ENCODE peak calls at places on chromosome 14, in ten cellular contexts. O, I, B, H, N, V, T, Q, D and Z are unnamed samples.

GRCh38 chr14:85233756-85234545 is 296.0 kb upstream of the FLRT2 start:
- DNase-seq in N (no peak), T (no peak), Q (no peak), H (no peak), I (peak), D (no peak), V (no peak), B (no peak), O (peak), Z (no peak)

GRCh38 chr14:67059576-67059975 is 129.7 kb upstream of the GARIN2 start:
- DNase-seq in O (peak), I (peak), Q (no peak), B (no peak), N (no peak), T (no peak), V (no peak), H (no peak), D (no peak), Z (no peak)

GRCh38 chr14:89337912-89338311 is 79.1 kb downstream of the FOXN3 start:
- DNase-seq in O (peak), T (no peak), B (no peak), D (no peak), Q (no peak), H (peak), V (no peak), I (no peak), N (no peak), Z (peak)

GRCh38 chr14:104794641-104795467 is 694 bp downstream of the AKT1 start:
- DNase-seq in N (peak), I (peak), B (peak), Q (no peak), D (peak), T (no peak), O (no peak), V (no peak), H (no peak), Z (no peak)

GRCh38 chr14:85441909-85442643 is 87.9 kb upstream of the FLRT2 start:
- DNase-seq in N (no peak), I (no peak), D (no peak), H (no peak), V (no peak), T (no peak), Q (no peak), O (no peak), B (no peak), Z (no peak)

GRCh38 chr14:80211143-80212024 is at the start of gene DIO2:
- DNase-seq in V (no peak), T (peak), Q (no peak), H (peak), I (peak), O (peak), D (peak), B (no peak), N (no peak), Z (no peak)

GRCh38 chr14:104749111-104749649 is 3.8 kb upstream of the SIVA1 start:
- DNase-seq in T (peak), B (no peak), I (peak), Q (peak), D (peak), H (peak), V (no peak), O (no peak), N (no peak), Z (peak)

GRCh38 chr14:49766839-49767238 is 1.1 kb upstream of the KLHDC2 start:
- DNase-seq in D (peak), H (no peak), I (no peak), O (no peak), Q (no peak), B (no peak), N (no peak), T (no peak), V (no peak), Z (no peak)

GRCh38 chr14:94341654-94342333 is 18.7 kb upstream of the SERPINA6 start:
- DNase-seq in O (no peak), T (no peak), D (no peak), H (no peak), N (no peak), Q (no peak), V (no peak), B (no peak), I (peak), Z (no peak)

GRCh38 chr14:29222671-29223268 is 456.2 kb downstream of the FOXG1 start:
- DNase-seq in H (no peak), Q (no peak), D (peak), V (no peak), N (no peak), I (peak), O (peak), B (peak), T (no peak), Z (peak)
- TF ChIP-seq CTCF in H (peak), Q (no peak), D (peak), V (no peak), N (no peak), I (peak), O (peak), B (peak), T (peak), Z (peak)

GRCh38 chr14:69573205-69573840 is 1.3 kb downstream of the CCDC177 start:
- DNase-seq in I (no peak), O (no peak), T (no peak), H (no peak), D (no peak), Q (no peak), N (no peak), V (no peak), B (no peak), Z (no peak)
- H3K4me3 ChIP-seq in I (no peak), O (no peak), T (peak), H (no peak), D (no peak), Q (no peak), N (peak), V (no peak), B (no peak), Z (peak)

DNA sequence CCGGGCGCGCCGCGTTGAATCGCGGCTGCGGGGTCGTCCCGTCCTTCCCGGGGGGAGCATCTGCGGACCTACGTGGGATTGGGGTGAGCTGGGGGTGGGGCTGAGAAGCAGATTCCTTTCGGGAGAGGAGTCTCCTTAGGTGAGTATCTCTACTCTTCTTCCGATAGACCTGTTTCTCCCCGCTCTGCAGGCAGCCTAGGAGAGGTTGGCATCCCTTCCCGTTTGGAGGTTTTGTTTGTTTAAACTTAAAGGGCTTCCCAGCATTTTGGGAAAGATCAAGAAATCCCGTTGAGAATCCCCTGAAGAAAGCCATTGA is 411 bp downstream of the TTLL5 start:
- DNase-seq in V (no peak), T (no peak), H (no peak), Q (no peak), D (no peak), I (no peak), B (no peak), N (no peak), O (no peak), Z (no peak)
- TF ChIP-seq CTCF in V (no peak), T (no peak), H (no peak), Q (no peak), D (no peak), I (no peak), B (no peak), N (no peak), O (no peak), Z (no peak)

GRCh38 chr14:99242816-99243795 is 28.9 kb downstream of the BCL11B start:
- DNase-seq in T (no peak), N (no peak), I (no peak), H (no peak), D (no peak), O (no peak), Q (no peak), V (no peak), B (no peak), Z (no peak)
- H3K4me3 ChIP-seq in T (no peak), N (no peak), I (no peak), H (no peak), D (no peak), O (no peak), Q (no peak), V (no peak), B (no peak), Z (no peak)

GRCh38 chr14:38198425-38198824 is 9.3 kb upstream of the SSTR1 start:
- DNase-seq in D (no peak), I (no peak), V (no peak), Q (no peak), H (no peak), O (no peak), B (no peak), T (no peak), N (no peak), Z (no peak)

GRCh38 chr14:38199768-38200167 is 7.9 kb upstream of the SSTR1 start:
- DNase-seq in N (no peak), T (no peak), H (no peak), O (peak), V (no peak), D (no peak), I (no peak), Q (no peak), B (no peak), Z (no peak)

GRCh38 chr14:38197761-38198345 is 9.9 kb upstream of the SSTR1 start:
- DNase-seq in D (no peak), I (peak), H (no peak), N (no peak), Q (no peak), O (no peak), V (no peak), T (no peak), B (no peak), Z (no peak)

GRCh38 chr14:38199076-38199475 is 8.6 kb upstream of the SSTR1 start:
- DNase-seq in D (no peak), N (no peak), T (no peak), B (no peak), V (no peak), Q (no peak), H (no peak), O (no peak), I (no peak), Z (no peak)

DNA sequence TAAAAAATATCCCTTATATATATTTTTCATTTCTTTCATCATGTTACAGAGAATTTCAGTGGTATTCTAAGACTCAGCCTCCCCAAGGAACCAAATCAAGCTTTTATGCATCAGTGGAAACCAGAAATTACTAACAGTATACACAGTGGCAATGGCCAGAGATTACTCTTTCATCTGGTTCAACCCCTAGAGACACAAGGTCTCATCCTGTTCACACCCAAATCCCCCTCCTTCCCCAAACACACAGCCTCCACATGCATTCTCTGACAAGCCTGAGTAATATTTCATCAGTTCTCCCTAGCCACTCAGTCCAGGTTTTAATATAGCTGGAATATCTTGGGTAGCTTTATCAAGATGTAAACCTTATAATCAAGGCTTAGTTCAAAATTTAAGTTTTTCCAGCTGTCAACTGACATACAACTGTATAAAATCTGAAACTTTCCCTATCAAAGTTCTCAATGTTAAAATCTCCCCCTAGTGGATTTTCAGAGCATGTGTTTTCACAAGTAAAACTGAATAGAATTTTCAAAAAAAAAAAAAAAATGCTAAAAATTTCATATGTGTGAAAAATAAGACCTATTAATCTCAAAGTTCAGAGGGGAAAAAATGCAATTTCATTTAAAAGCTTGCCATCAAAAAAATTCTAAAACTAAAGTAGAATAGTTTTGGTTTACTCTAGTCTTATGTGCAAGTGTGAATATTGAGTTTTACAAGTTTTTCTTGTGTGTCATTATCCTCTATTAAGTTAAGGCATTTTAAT is 10.5 kb upstream of the SSTR1 start:
- DNase-seq in N (no peak), O (peak), Q (no peak), V (no peak), B (no peak), T (no peak), H (no peak), I (no peak), D (no peak), Z (no peak)
- TF ChIP-seq CTCF in N (no peak), O (peak), Q (peak), V (peak), B (peak), T (peak), H (peak), I (peak), D (peak), Z (peak)

GRCh38 chr14:20327005-20327869 is 5.8 kb downstream of the CCNB1IP1 start:
- DNase-seq in Q (peak), I (peak), B (peak), O (peak), H (no peak), N (no peak), V (peak), T (no peak), D (peak), Z (no peak)
- H3K4me3 ChIP-seq in Q (no peak), I (no peak), B (no peak), O (no peak), H (no peak), N (no peak), V (no peak), T (no peak), D (no peak), Z (no peak)

DNA sequence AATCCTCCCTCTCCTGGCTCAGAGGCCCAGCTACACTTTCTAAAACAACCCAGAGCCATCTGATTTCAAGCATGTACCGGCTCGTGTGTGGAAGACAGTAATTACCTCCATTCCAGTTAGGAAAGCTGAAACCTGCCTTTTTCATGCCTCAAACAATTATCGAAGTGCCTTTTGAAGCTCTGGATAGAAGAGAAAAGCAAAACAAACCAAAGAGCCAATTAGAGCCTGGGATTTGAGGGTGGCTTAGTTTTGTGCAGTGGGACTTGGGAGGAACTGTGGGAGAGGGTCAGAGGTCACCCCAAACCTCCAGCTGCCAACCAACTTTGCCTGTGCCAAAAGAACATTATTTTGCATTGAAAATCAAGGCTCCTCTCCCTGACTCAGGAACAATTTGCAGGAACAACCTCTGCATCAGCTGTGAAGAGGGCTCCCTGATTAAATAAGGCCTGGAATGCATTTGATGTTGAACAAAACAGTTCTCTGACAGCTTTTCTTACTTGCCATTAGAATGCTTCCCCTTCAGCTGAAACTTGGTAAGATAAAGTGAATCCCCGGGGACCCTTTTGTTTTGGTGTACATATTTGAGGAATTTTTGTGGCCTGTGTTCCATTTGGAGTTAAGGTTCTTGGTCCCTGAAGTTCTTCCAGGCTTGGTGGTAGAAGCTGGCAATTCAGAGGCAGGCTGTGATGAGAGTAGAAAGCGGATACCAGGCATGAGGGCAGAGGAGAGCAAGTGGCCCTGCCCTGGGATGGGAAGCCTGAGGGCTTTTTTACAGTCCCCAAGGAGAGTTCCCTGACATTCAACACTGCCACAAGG is 270.1 kb downstream of the ZFP36L1 start:
- DNase-seq in N (no peak), B (peak), I (no peak), T (no peak), V (no peak), H (no peak), D (no peak), O (peak), Q (no peak), Z (no peak)
- TF ChIP-seq CTCF in N (no peak), B (no peak), I (no peak), T (no peak), V (no peak), H (no peak), D (no peak), O (peak), Q (no peak), Z (no peak)

GRCh38 chr14:103541944-103542544 is 13.0 kb downstream of the TRMT61A start:
- DNase-seq in B (no peak), V (no peak), H (no peak), I (no peak), D (no peak), N (no peak), O (no peak), T (peak), Q (no peak), Z (no peak)
- H3K4me3 ChIP-seq in B (no peak), V (no peak), H (no peak), I (no peak), D (no peak), N (no peak), O (no peak), T (peak), Q (no peak), Z (no peak)

GRCh38 chr14:99441157-99441870 is 39.3 kb downstream of the SETD3 start:
- DNase-seq in B (peak), O (no peak), V (no peak), T (no peak), N (no peak), H (no peak), Q (no peak), D (peak), I (no peak), Z (no peak)
- TF ChIP-seq CTCF in B (peak), O (peak), V (no peak), T (no peak), N (no peak), H (no peak), Q (no peak), D (peak), I (no peak), Z (peak)

GRCh38 chr14:21308132-21308478 is 28.2 kb downstream of the RPGRIP1 start:
- DNase-seq in T (no peak), I (no peak), O (no peak), V (no peak), Q (no peak), B (peak), N (no peak), H (no peak), D (peak), Z (no peak)
- H3K4me3 ChIP-seq in T (peak), I (peak), O (no peak), V (no peak), Q (peak), B (peak), N (peak), H (no peak), D (peak), Z (peak)